ENCODE peak calls at places on chromosomes 11 and 22, in six cellular contexts. O is lower leg skin, B is neural crest cell, E is MCF 10A, Q is AG10803, I is HCT116. D is an unnamed sample.

GRCh38 chr11:74689666-74690065 is 41.6 kb downstream of the CHRDL2 start:
- DNase-seq in O (no peak), B (no peak), E (peak; percentile 74), Q (no peak), I (no peak), D (no peak)

GRCh38 chr22:44261164-44261860 is 51.4 kb downstream of the SHISAL1 start:
- DNase-seq in O (no peak), B (no peak), E (no peak), Q (no peak), I (no peak), D (no peak)

GRCh38 chr22:46391486-46392136 is 56.1 kb downstream of the TRMU start:
- DNase-seq in O (no peak), B (no peak), E (no peak), Q (no peak), I (no peak), D (no peak)

GRCh38 chr22:37260939-37261338 is 16.9 kb upstream of the RAC2 start:
- DNase-seq in O (peak; percentile 48), B (peak; percentile 59), E (peak; percentile 68), Q (peak; percentile 49), I (peak; percentile 45), D (no peak)

GRCh38 chr11:71568707-71569349 is 3.5 kb downstream of the KRTAP5-10 start:
- DNase-seq in O (no peak), B (no peak), E (no peak), Q (peak; percentile 2), I (no peak), D (peak; percentile 18)

GRCh38 chr11:112382561-112382960 is 121.9 kb upstream of the PLET1 start:
- DNase-seq in O (no peak), B (no peak), E (no peak), Q (no peak), I (no peak), D (no peak)

GRCh38 chr11:111426615-111427014 is 47.5 kb upstream of the POU2AF1 start:
- DNase-seq in O (peak; percentile 48), B (no peak), E (peak; percentile 81), Q (no peak), I (no peak), D (peak; percentile 50)

GRCh38 chr22:37065149-37065548 is 13.6 kb downstream of the KCTD17 start:
- DNase-seq in O (no peak), B (no peak), E (no peak), Q (no peak), I (no peak), D (no peak)

GRCh38 chr22:22121445-22121844 is 123.1 kb upstream of the VPREB1 start:
- DNase-seq in O (no peak), B (no peak), E (no peak), Q (no peak), I (no peak), D (no peak)

GRCh38 chr11:12101318-12101717 is 9.1 kb upstream of the MICAL2 start:
- DNase-seq in O (no peak), B (no peak), E (no peak), Q (no peak), I (no peak), D (no peak)

GRCh38 chr11:73223998-73224730 is 6.1 kb downstream of the P2RY2 start:
- DNase-seq in O (no peak), B (no peak), E (no peak), Q (no peak), I (no peak), D (no peak)

GRCh38 chr22:31178859-31179258 is 18.9 kb downstream of the RNF185 start:
- DNase-seq in O (no peak), B (no peak), E (no peak), Q (no peak), I (no peak), D (no peak)

DNA sequence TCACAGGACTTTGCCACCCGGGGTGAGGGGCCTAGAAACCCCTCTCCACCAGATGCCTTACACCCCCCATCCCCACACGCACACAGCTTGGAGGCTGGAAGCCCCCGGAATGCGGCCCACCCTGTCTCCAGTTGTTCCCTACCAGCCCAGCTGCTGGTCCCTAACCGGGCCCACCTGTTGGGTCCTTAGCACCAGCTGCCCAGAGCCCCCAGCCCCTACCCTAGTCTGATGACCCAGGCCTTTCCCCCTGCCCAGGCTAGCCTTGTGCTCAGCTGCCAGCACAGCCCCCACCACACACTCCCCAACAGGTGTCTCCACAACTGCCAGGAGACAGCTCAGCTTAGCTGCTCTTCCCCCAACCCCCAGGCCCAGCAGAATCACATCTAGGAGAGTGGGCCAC is 67.1 kb downstream of the CDKN1C start:
- DNase-seq in O (no peak), B (no peak), E (no peak), Q (no peak), I (no peak), D (no peak)
- TF ChIP-seq CTCF in O (no peak), B (no peak), E (no peak), Q (no peak), I (no peak), D (no peak)

GRCh38 chr11:7143908-7144307 is 55.1 kb downstream of the RBMXL2 start:
- DNase-seq in O (no peak), B (no peak), E (peak; percentile 16), Q (peak; percentile 20), I (peak; percentile 8), D (no peak)
- TF ChIP-seq CTCF in O (no peak), B (peak; percentile 66), E (peak; percentile 31), Q (peak; percentile 50), I (peak; percentile 44), D (peak; percentile 66)

GRCh38 chr11:109946322-109946846 is 146.8 kb upstream of the ZC3H12C start:
- DNase-seq in O (peak; percentile 85), B (peak; percentile 74), E (peak; percentile 93), Q (peak; percentile 96), I (peak; percentile 91), D (peak; percentile 65)
- TF ChIP-seq CTCF in O (peak; percentile 93), B (peak; percentile 95), E (peak; percentile 85), Q (peak; percentile 99), I (peak; percentile 96), D (peak; percentile 99)

GRCh38 chr22:24106385-24107381 is 74.6 kb upstream of the SUSD2 start:
- DNase-seq in O (no peak), B (no peak), E (no peak), Q (no peak), I (no peak), D (no peak)
- TF ChIP-seq CTCF in O (no peak), B (no peak), E (peak; percentile 9), Q (peak; percentile 31), I (no peak), D (peak; percentile 26)

GRCh38 chr11:62724171-62724570 is 3.1 kb downstream of the HNRNPUL2 start:
- DNase-seq in O (no peak), B (no peak), E (no peak), Q (no peak), I (no peak), D (no peak)

GRCh38 chr11:62725686-62726085 is 1.6 kb downstream of the HNRNPUL2 start:
- DNase-seq in O (no peak), B (no peak), E (peak; percentile 47), Q (no peak), I (no peak), D (no peak)

GRCh38 chr11:62726156-62727006 is 876 bp downstream of the HNRNPUL2 start:
- DNase-seq in O (peak; percentile 34), B (no peak), E (no peak), Q (no peak), I (no peak), D (no peak)

GRCh38 chr11:62719302-62719978 is 7.8 kb downstream of the HNRNPUL2 start:
- DNase-seq in O (no peak), B (no peak), E (no peak), Q (peak; percentile 25), I (no peak), D (no peak)

GRCh38 chr11:62721994-62722393 is 5.3 kb downstream of the HNRNPUL2 start:
- DNase-seq in O (no peak), B (no peak), E (no peak), Q (peak; percentile 39), I (no peak), D (no peak)
- TF ChIP-seq CTCF in O (no peak), B (no peak), E (no peak), Q (peak; percentile 9), I (peak; percentile 18), D (peak; percentile 45)

GRCh38 chr11:5548440-5548839 is at the start of gene OR52H1:
- DNase-seq in O (no peak), B (no peak), E (no peak), Q (no peak), I (no peak), D (no peak)

GRCh38 chr11:5547982-5548381 is 358 bp downstream of the OR52H1 start:
- DNase-seq in O (no peak), B (no peak), E (no peak), Q (no peak), I (no peak), D (no peak)

GRCh38 chr11:5556596-5557188 is 8.4 kb upstream of the OR52H1 start:
- DNase-seq in O (no peak), B (no peak), E (no peak), Q (no peak), I (no peak), D (no peak)

GRCh38 chr11:5550440-5551095 is 2.2 kb upstream of the OR52H1 start:
- DNase-seq in O (no peak), B (no peak), E (peak; percentile 11), Q (peak; percentile 65), I (peak; percentile 54), D (peak; percentile 79)

GRCh38 chr11:5553347-5553746 is 5.0 kb upstream of the OR52H1 start:
- DNase-seq in O (no peak), B (no peak), E (no peak), Q (no peak), I (no peak), D (no peak)
- TF ChIP-seq CTCF in O (no peak), B (peak; percentile 40), E (peak; percentile 30), Q (peak; percentile 36), I (peak; percentile 38), D (peak; percentile 61)

DNA sequence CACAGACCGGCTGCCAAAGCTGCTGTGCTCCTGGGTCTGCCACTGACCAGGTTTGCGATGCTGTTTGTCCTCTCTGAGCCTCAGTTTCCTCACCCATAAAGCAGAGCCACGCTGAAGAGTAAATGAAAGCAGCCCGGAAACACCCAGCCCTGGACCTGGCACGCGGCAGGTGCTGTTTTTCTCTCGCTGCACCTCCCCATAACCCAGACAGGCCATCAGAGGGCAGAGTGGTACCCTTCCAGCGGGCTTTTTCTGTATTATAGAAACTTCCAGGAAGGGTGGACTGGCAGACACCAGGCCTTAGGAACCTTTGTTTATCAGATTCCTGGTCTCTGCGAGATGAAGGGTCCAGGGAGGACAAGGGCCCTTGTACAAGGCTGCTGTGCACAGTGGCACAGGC is 17.9 kb upstream of the FGF19 start:
- DNase-seq in O (no peak), B (no peak), E (peak; percentile 19), Q (no peak), I (no peak), D (no peak)
- TF ChIP-seq CTCF in O (no peak), B (no peak), E (peak; percentile 31), Q (no peak), I (peak; percentile 64), D (peak; percentile 61)

GRCh38 chr11:131609921-131610320 is 239.5 kb downstream of the NTM start:
- DNase-seq in O (no peak), B (no peak), E (no peak), Q (peak; percentile 58), I (no peak), D (no peak)
- TF ChIP-seq CTCF in O (no peak), B (no peak), E (no peak), Q (no peak), I (no peak), D (no peak)

D was measured in foreskin keratinocyte.